ENCODE peak calls at places on chromosomes 1 and 21, in four cellular contexts. Y is mesendoderm, D is HepG2, Z is trophoblast cell. V is an unnamed sample. For H3K79me2, the result is how much of the 10 kb centered on the place peaks cover.

GRCh38 chr1:78279051-78279450 is 211.7 kb upstream of the PTGFR start:
- DNase-seq in Y (no peak), D (no peak), Z (no peak), V (peak)

GRCh38 chr1:31152181-31152768 is 86.8 kb upstream of the PUM1 start:
- DNase-seq in Y (peak), D (peak), Z (peak), V (peak)

GRCh38 chr21:44054710-44055109 is 42.6 kb downstream of the TRAPPC10 start:
- DNase-seq in Y (peak), D (no peak), Z (no peak), V (peak)

GRCh38 chr1:27111771-27112573 is 43.0 kb downstream of the SLC9A1 start:
- DNase-seq in Y (peak), D (peak), Z (peak), V (peak)

GRCh38 chr1:241677171-241677570 is 25.1 kb downstream of the WDR64 start:
- DNase-seq in Y (no peak), D (no peak), Z (no peak), V (no peak)

GRCh38 chr21:14917762-14918161 is 147.0 kb downstream of the NRIP1 start:
- DNase-seq in Y (no peak), D (no peak), Z (peak), V (no peak)

GRCh38 chr21:18228060-18228739 is 16.4 kb upstream of the CHODL start:
- DNase-seq in Y (no peak), D (no peak), Z (no peak), V (no peak)

GRCh38 chr1:53639996-53640695 is 98.8 kb downstream of the GLIS1 start:
- DNase-seq in Y (no peak), D (no peak), Z (no peak), V (no peak)

GRCh38 chr21:36125513-36126121 is 9.3 kb upstream of the CBR3 start:
- DNase-seq in Y (peak), D (peak), Z (peak), V (peak)

GRCh38 chr1:46557403-46557802 is 6.0 kb upstream of the KNCN start:
- DNase-seq in Y (no peak), D (no peak), Z (no peak), V (no peak)

GRCh38 chr1:202786804-202787203 is 21.4 kb downstream of the KDM5B start:
- DNase-seq in Y (no peak), D (no peak), Z (no peak), V (no peak)

GRCh38 chr1:202781180-202781579 is 27.0 kb downstream of the KDM5B start:
- DNase-seq in Y (no peak), D (no peak), Z (no peak), V (no peak)
- H3K79me2 ChIP-seq in Y (under half), D (half or more), Z (under half), V (half or more)

GRCh38 chr1:2258996-2259395 is 30.9 kb downstream of the SKI start:
- DNase-seq in Y (no peak), D (no peak), Z (no peak), V (no peak)

GRCh38 chr1:2258122-2258812 is 30.1 kb downstream of the SKI start:
- DNase-seq in Y (no peak), D (no peak), Z (peak), V (no peak)

GRCh38 chr1:2259668-2260392 is 31.7 kb downstream of the SKI start:
- DNase-seq in Y (no peak), D (no peak), Z (peak), V (peak)

GRCh38 chr1:2257245-2257627 is 29.1 kb downstream of the SKI start:
- DNase-seq in Y (no peak), D (no peak), Z (peak), V (peak)

GRCh38 chr1:2260917-2261316 is 32.8 kb downstream of the SKI start:
- DNase-seq in Y (no peak), D (no peak), Z (no peak), V (no peak)
- H3K79me2 ChIP-seq in Y (half or more), D (half or more), Z (under half), V (half or more)

GRCh38 chr1:39258925-39259244 is 54.4 kb downstream of the MACF1 start:
- DNase-seq in Y (no peak), D (no peak), Z (no peak), V (no peak)
- H3K79me2 ChIP-seq in Y (under half), D (under half), Z (under half), V (under half)

DNA sequence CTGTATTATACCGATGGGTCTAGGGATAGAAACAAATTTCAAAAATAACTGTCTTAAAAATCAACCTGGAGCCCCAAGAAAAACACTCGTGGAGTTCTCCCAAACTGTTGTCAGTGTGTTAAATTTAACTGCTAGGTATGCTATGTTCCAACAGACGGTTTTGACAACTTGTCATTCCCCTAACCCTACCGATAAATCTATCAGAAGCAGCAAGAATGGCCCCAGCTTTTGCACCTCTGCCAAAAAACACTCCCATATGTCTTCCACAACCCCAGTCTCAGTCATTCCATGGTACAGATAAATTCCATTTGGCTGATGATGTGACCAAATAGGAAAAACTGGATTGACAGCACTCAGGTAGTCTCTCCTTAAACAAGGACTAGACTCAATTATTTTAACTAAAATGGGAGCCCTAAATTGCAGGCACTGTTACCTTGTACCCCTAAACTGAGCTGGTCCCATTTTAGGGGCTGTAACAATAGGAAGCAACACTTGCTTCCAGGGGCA is 4.9 kb downstream of the UCHL5 start:
- DNase-seq in Y (no peak), D (no peak), Z (no peak), V (no peak)
- H3K79me2 ChIP-seq in Y (under half), D (half or more), Z (under half), V (half or more)

DNA sequence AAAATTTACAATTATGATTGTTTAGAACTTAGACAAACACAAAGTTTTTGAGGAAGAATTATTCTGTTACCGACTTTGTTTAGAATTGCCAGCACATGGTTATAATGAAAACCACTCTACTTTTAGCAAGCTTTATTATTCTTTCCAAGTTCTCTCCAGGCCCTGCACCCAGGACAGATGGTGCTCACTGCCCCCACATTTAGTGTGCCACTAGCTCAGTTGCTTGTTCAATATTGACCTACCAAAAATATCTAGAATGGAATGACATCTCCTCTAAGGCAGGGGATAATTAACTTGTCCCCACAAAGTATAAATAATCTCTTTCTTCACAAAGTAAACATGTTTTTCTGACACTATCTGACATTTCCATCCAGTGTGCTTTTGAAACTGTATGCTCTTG is 467.0 kb downstream of the TTLL7 start:
- DNase-seq in Y (no peak), D (no peak), Z (no peak), V (no peak)
- H3K79me2 ChIP-seq in Y (under half), D (under half), Z (under half), V (under half)

GRCh38 chr1:65159801-65160523 is 12.0 kb downstream of the AK4 start:
- DNase-seq in Y (no peak), D (no peak), Z (no peak), V (no peak)
- H3K79me2 ChIP-seq in Y (under half), D (half or more), Z (under half), V (half or more)

GRCh38 chr1:35180776-35181374 is 12.1 kb downstream of the SFPQ start:
- DNase-seq in Y (no peak), D (no peak), Z (peak), V (peak)

GRCh38 chr1:35177237-35177786 is 15.6 kb downstream of the SFPQ start:
- DNase-seq in Y (no peak), D (no peak), Z (no peak), V (no peak)

GRCh38 chr1:35178295-35178695 is 14.7 kb downstream of the SFPQ start:
- DNase-seq in Y (no peak), D (no peak), Z (peak), V (no peak)

GRCh38 chr1:35179864-35180263 is 13.1 kb downstream of the SFPQ start:
- DNase-seq in Y (no peak), D (no peak), Z (no peak), V (no peak)

GRCh38 chr1:35178874-35179380 is 14.0 kb downstream of the SFPQ start:
- DNase-seq in Y (no peak), D (peak), Z (peak), V (no peak)
- H3K79me2 ChIP-seq in Y (under half), D (under half), Z (under half), V (half or more)

GRCh38 chr21:42883921-42884320 is 4.6 kb upstream of the WDR4 start:
- DNase-seq in Y (no peak), D (no peak), Z (peak), V (no peak)

GRCh38 chr21:42878678-42878992 is 704 bp downstream of the WDR4 start:
- DNase-seq in Y (no peak), D (no peak), Z (no peak), V (no peak)

GRCh38 chr21:42878993-42879787 is at the start of gene WDR4:
- DNase-seq in Y (peak), D (peak), Z (peak), V (peak)

GRCh38 chr21:42880352-42880751 is 1.0 kb upstream of the WDR4 start:
- DNase-seq in Y (no peak), D (no peak), Z (no peak), V (peak)
- H3K79me2 ChIP-seq in Y (under half), D (under half), Z (under half), V (under half)

GRCh38 chr21:33660406-33660805 is 18.1 kb downstream of the ITSN1 start:
- DNase-seq in Y (no peak), D (no peak), Z (no peak), V (peak)
- H3K79me2 ChIP-seq in Y (half or more), D (half or more), Z (under half), V (half or more)

DNA sequence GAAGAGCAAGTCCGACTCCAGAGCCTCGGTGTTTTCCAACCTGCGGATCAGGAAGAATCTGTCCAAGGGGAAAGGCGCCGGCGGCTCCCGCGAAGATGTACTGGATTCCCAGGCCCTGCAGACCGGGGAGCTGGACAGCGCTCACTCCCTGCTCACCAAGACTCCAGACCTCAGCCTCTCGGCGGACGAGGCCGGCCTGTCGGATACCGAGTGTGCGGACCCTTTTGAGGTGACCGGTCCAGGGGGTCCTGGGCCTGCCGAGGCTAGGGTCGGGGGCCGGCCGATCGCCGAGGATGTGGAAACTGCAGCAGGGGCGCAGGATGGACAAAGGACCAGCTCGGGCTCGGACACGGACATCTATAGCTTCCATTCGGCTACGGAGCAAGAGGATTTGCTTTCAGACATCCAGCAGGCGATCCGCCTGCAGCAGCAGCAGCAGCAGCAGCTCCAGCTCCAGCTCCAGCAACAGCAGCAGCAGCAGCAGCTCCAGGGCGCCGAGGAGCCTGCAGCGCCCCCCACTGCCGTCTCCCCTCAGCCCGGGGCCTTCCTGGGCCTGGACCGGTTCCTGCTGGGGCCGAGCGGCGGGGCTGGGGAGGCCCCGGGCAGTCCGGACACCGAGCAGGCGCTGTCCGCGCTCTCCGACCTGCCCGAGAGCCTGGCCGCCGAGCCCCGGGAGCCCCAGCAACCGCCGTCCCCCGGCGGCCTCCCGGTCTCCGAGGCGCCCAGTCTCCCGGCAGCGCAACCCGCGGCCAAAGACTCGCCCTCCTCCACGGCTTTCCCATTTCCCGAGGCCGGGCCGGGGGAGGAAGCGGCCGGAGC is 827 bp downstream of the FMN2 start:
- DNase-seq in Y (peak), D (no peak), Z (no peak), V (peak)
- H3K79me2 ChIP-seq in Y (under half), D (under half), Z (under half), V (half or more)